ENCODE peak calls at places on chromosomes 3 and 15, in ten cellular contexts. J is K562, I is Karpas-422, D is mesendoderm, U is neuronal stem cell, A is endothelial cell of umbilical vein, L is keratinocyte, O is H1, B is HCT116, C is mammary epithelial cell. M is an unnamed sample.

GRCh38 chr15:44781128-44781810 is 44.9 kb downstream of the TRIM69 start:
- DNase-seq in A (no peak), B (no peak), I (no peak), L (no peak), O (no peak), D (no peak), U (no peak), C (no peak), J (peak), M (no peak)

GRCh38 chr15:71532994-71533393 is 277.4 kb upstream of the NR2E3 start:
- DNase-seq in I (peak), U (no peak), B (peak), D (peak), J (peak), L (peak), C (peak), O (no peak), A (no peak), M (no peak)

GRCh38 chr3:67297715-67298475 is 299.8 kb downstream of the KBTBD8 start:
- DNase-seq in D (no peak), C (no peak), U (no peak), O (no peak), A (no peak), I (no peak), B (no peak), L (no peak), J (no peak), M (no peak)

GRCh38 chr15:92091155-92091734 is 237.7 kb downstream of the SLCO3A1 start:
- DNase-seq in L (no peak), C (peak), I (no peak), B (peak), A (peak), O (peak), U (peak), D (peak), J (peak), M (peak)

GRCh38 chr15:75823860-75824613 is 19.2 kb upstream of the UBE2Q2 start:
- DNase-seq in L (no peak), A (peak), D (peak), B (no peak), I (no peak), C (no peak), U (peak), O (peak), J (no peak), M (no peak)

GRCh38 chr3:146589899-146590508 is 15.1 kb downstream of the PLSCR5 start:
- DNase-seq in A (peak), O (no peak), J (peak), B (peak), C (peak), D (peak), U (no peak), L (no peak), I (peak), M (peak)

GRCh38 chr3:29026959-29027358 is 253.9 kb upstream of the RBMS3 start:
- DNase-seq in C (peak), J (no peak), O (no peak), A (no peak), L (peak), B (no peak), I (no peak), U (no peak), D (no peak), M (no peak)

GRCh38 chr3:187210555-187211327 is 13.5 kb downstream of the RTP1 start:
- DNase-seq in O (no peak), B (no peak), A (no peak), J (peak), C (no peak), U (peak), I (no peak), L (no peak), D (peak), M (peak)

GRCh38 chr15:44698651-44699050 is 12.5 kb downstream of the PATL2 start:
- DNase-seq in A (no peak), O (no peak), U (no peak), D (no peak), I (no peak), J (no peak), C (no peak), B (no peak), L (no peak), M (no peak)

GRCh38 chr15:39665629-39666245 is 84.9 kb downstream of the THBS1 start:
- DNase-seq in C (no peak), I (no peak), D (no peak), A (peak), J (no peak), O (no peak), U (no peak), B (no peak), L (no peak), M (no peak)

GRCh38 chr3:99625643-99626414 is 12.6 kb upstream of the COL8A1 start:
- DNase-seq in C (no peak), J (no peak), D (no peak), A (peak), L (no peak), B (no peak), U (no peak), O (no peak), I (no peak), M (peak)
- H3K4me2 ChIP-seq in C (no peak), J (no peak), D (no peak), A (no peak), L (no peak), B (no peak), U (no peak), O (no peak), I (no peak), M (peak)

DNA sequence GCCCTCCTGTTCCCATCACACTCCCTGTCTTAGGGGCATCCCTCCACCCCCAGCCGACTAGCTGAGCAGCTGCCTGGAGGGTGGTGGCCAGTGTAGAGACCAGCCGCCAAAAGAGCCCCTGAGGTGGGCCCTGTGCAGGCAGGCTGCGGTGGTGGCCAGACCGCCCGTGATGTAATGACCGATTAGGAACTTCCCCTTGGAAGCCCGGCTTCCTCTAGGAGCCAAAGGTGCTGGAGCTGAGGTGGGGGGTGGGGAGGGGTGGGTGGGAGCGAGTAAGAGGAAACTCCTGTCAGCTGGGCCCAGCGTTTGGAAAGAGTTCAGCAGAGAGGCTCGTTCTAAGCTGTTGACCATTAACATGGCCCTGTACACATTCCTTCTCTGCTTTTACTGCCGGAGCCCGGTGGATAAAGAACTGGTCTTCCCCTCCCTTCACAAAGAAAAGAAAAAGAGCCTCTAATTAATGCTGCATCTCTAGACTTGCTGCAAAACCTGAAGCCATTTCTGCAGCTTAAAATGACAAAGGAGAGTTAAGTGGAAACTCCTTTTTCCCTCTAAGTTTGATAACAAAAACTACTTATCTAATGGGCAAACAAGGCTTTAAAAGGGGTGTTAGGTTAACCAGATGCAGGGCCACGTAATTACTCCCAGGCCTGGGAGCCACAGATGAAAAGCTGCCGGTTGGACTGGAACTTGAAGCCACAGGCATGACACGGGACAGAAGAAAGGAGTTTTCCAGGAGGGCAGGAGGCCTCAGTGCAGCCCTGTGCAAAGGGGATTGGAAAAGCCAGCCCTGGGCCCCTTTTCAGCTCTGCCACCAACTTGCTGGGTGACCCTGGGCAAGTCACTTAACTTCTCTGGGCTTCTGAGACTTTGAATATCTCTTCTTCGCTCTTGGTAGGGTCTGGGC is 71.2 kb downstream of the SMAD6 start:
- DNase-seq in D (no peak), U (peak), A (peak), O (no peak), I (no peak), J (no peak), B (no peak), L (no peak), C (no peak), M (no peak)
- H3K4me2 ChIP-seq in D (no peak), U (peak), A (no peak), O (no peak), I (no peak), J (no peak), B (peak), L (no peak), C (no peak), M (peak)

GRCh38 chr3:194539498-194539897 is 52.7 kb upstream of the ATP13A3 start:
- DNase-seq in A (no peak), C (no peak), J (no peak), U (no peak), O (no peak), I (no peak), B (no peak), L (no peak), D (no peak), M (no peak)

GRCh38 chr3:194540268-194540937 is 53.6 kb upstream of the ATP13A3 start:
- DNase-seq in B (no peak), U (no peak), L (no peak), O (no peak), J (no peak), I (no peak), C (no peak), D (no peak), A (peak), M (no peak)

GRCh38 chr3:194534243-194534642 is 47.4 kb upstream of the ATP13A3 start:
- DNase-seq in B (no peak), A (no peak), C (no peak), J (no peak), D (no peak), O (no peak), L (no peak), U (no peak), I (no peak), M (no peak)

GRCh38 chr3:194537732-194538247 is 51.0 kb upstream of the ATP13A3 start:
- DNase-seq in O (no peak), A (peak), U (no peak), B (no peak), J (no peak), C (peak), D (peak), L (no peak), I (no peak), M (peak)

DNA sequence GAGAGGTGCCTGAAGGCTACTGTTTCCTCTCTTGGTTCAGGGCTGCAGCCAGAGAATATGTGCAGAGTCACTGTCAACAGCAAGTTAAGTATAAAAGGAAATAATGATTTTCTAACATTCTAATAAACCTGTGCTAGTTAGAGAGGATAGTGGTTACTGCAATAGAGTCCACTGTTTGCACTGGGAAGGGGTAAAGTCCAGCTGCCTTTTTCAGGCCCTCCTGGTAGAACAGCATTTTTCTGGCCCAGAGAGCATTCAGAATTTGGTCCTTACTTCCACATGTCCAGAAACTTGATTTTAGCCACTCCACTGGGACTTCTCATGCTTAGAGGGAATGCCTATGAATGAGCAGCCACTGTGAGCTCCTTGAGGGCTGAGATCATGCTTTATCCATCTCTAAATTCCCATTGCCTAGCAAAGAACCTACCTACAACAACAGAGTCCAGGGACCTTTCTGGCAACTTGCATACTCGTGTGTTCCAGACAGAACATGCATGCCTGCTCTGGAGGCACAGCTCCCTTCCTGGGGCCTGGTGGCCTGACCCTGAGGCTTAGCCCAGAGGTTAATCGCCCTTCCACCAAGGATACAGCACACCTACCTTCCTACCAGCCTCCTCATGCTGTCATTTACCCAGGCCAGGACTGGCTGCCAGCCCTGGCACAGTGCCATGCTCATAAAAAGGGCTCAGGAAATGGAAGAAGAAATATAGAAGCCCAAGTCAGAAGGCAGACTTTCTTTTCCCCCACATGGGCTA is 50.3 kb upstream of the ATP13A3 start:
- DNase-seq in C (peak), A (peak), I (no peak), L (no peak), O (no peak), B (no peak), U (no peak), D (no peak), J (no peak), M (no peak)
- H3K4me2 ChIP-seq in C (no peak), A (peak), I (no peak), L (peak), O (no peak), B (peak), U (no peak), D (no peak), J (no peak), M (peak)

DNA sequence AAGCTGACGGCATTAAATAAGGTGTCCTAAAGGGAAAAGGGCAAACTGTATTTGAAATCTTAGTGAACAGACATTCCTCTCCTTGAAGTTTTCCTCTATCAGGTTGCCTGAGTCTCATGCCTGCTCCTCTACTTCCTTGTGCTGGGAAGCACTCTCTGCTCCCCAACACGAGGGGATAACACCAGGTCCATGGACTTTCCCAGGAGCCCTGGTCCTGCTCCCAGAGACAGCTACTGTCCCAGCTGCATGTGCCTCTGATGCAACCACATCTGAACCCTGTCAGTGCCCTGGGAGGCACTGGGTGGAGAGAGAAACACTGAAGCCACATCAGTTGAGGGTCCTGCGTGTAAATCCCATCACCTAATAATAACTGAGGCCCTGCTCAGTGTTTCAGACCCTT is 7.4 kb downstream of the TLR9 start:
- DNase-seq in O (no peak), C (no peak), A (peak), D (no peak), J (no peak), U (no peak), I (no peak), B (no peak), L (no peak), M (peak)
- H3K4me2 ChIP-seq in O (no peak), C (no peak), A (peak), D (no peak), J (peak), U (no peak), I (no peak), B (peak), L (no peak), M (no peak)

GRCh38 chr3:177613901-177614300 is 416.6 kb upstream of the TBL1XR1 start:
- DNase-seq in I (no peak), B (no peak), J (no peak), L (no peak), D (no peak), O (no peak), A (no peak), C (no peak), U (no peak), M (no peak)
- H3K4me2 ChIP-seq in I (no peak), B (no peak), J (no peak), L (no peak), D (no peak), O (no peak), A (no peak), C (no peak), U (no peak), M (no peak)

GRCh38 chr15:29143293-29143692 is 126.3 kb downstream of the NSMCE3 start:
- DNase-seq in J (no peak), A (no peak), U (no peak), B (no peak), I (no peak), C (no peak), D (no peak), L (no peak), O (no peak), M (no peak)
- H3K4me2 ChIP-seq in J (no peak), A (no peak), U (no peak), B (no peak), I (no peak), C (no peak), D (no peak), L (no peak), O (no peak), M (peak)

GRCh38 chr15:38088971-38089370 is 154.5 kb downstream of the TMCO5A start:
- DNase-seq in L (no peak), I (no peak), D (no peak), U (no peak), O (no peak), A (no peak), C (no peak), B (no peak), J (no peak), M (no peak)

GRCh38 chr15:38090223-38090622 is 155.8 kb downstream of the TMCO5A start:
- DNase-seq in C (no peak), B (no peak), O (no peak), L (no peak), J (no peak), D (no peak), A (no peak), I (no peak), U (no peak), M (no peak)

GRCh38 chr15:38093931-38094330 is 158.7 kb upstream of the SPRED1 start:
- DNase-seq in B (no peak), L (no peak), J (no peak), A (no peak), D (no peak), C (no peak), O (no peak), U (no peak), I (no peak), M (no peak)

GRCh38 chr15:38085931-38086562 is 151.6 kb downstream of the TMCO5A start:
- DNase-seq in I (no peak), A (peak), B (no peak), U (no peak), J (no peak), D (no peak), O (no peak), C (no peak), L (no peak), M (peak)

DNA sequence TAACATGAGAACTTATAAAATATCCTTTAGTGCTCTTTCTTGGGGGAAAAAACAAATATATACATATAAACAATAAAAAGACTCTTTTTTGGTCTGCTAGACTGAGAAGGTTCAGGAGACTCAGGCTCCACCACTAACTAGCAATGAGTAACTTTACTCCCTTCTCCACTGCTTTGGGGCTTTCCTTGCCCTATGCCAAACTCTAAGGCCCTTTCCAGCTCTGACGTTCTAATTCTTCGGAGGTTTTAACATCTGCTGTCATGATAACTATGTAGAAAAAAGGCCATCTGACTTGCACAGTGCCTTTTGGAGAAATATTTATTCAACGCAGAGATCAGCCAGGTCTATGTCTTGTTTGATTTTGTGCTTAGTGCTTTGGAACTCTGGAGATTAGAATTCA is 156.2 kb downstream of the TMCO5A start:
- DNase-seq in U (no peak), B (no peak), L (no peak), D (no peak), I (no peak), O (no peak), J (no peak), C (no peak), A (no peak), M (no peak)
- H3K4me2 ChIP-seq in U (no peak), B (no peak), L (no peak), D (no peak), I (no peak), O (no peak), J (no peak), C (no peak), A (no peak), M (no peak)

GRCh38 chr3:157782236-157782635 is 279.0 kb upstream of the VEPH1 start:
- DNase-seq in A (no peak), C (no peak), U (no peak), I (no peak), O (no peak), B (no peak), L (no peak), D (no peak), J (no peak), M (no peak)
- H3K4me2 ChIP-seq in A (no peak), C (no peak), U (no peak), I (no peak), O (no peak), B (peak), L (no peak), D (no peak), J (no peak), M (no peak)

GRCh38 chr15:56929389-56929788 is 10.9 kb downstream of the TCF12 start:
- DNase-seq in J (peak), U (no peak), O (no peak), A (no peak), B (no peak), C (peak), I (no peak), L (no peak), D (no peak), M (peak)
- H3K4me2 ChIP-seq in J (no peak), U (no peak), O (no peak), A (no peak), B (peak), C (no peak), I (no peak), L (no peak), D (no peak), M (peak)

GRCh38 chr3:17398959-17399551 is 343.4 kb downstream of the TBC1D5 start:
- DNase-seq in A (no peak), D (no peak), L (no peak), B (no peak), U (no peak), J (no peak), O (no peak), C (no peak), I (peak), M (no peak)
- H3K4me2 ChIP-seq in A (no peak), D (no peak), L (no peak), B (no peak), U (no peak), J (no peak), O (no peak), C (no peak), I (peak), M (no peak)